ENCODE peak calls at places on chromosomes 13 and 19, in four cellular contexts. G is PC-9; I is stomach; H is CD4-positive, alpha-beta memory T cell. K is an unnamed sample.

GRCh38 chr19:44848805-44849457 is 2.8 kb downstream of the NECTIN2 start:
- DNase-seq in I (no peak), H (no peak), G (no peak), K (no peak)

GRCh38 chr19:7272856-7273578 is 21.2 kb downstream of the INSR start:
- DNase-seq in G (no peak), I (no peak), H (no peak), K (no peak)

GRCh38 chr13:73708393-73708985 is 425.7 kb downstream of the KLF12 start:
- DNase-seq in H (peak), G (peak), I (peak), K (no peak)

GRCh38 chr13:94657167-94657566 is 55.2 kb downstream of the SOX21 start:
- DNase-seq in H (no peak), I (no peak), G (no peak), K (no peak)

GRCh38 chr19:13881231-13881691 is 4.3 kb downstream of the NANOS3 start:
- DNase-seq in H (no peak), I (no peak), G (peak), K (no peak)

GRCh38 chr13:23321534-23322241 is 111.8 kb downstream of the SACS start:
- DNase-seq in I (no peak), H (peak), G (no peak), K (peak)

GRCh38 chr19:18300930-18301717 is 19.7 kb upstream of the JUND start:
- DNase-seq in I (peak), G (peak), H (no peak), K (peak)

GRCh38 chr13:49454388-49455015 is 10.4 kb downstream of the SETDB2 start:
- DNase-seq in G (no peak), I (no peak), H (peak), K (no peak)

GRCh38 chr19:32914879-32915278 is 45.3 kb upstream of the SLC7A9 start:
- DNase-seq in G (no peak), H (no peak), I (no peak), K (no peak)

GRCh38 chr19:42269518-42270345 is 680 bp downstream of the CIC start:
- DNase-seq in G (no peak), H (no peak), I (no peak), K (no peak)

GRCh38 chr13:106570354-106570822 is 2.5 kb upstream of the ARGLU1 start:
- DNase-seq in G (no peak), I (peak), H (peak), K (peak)

GRCh38 chr13:99260216-99260615 is 2.0 kb upstream of the GPR18 start:
- DNase-seq in G (no peak), H (no peak), I (no peak), K (no peak)

GRCh38 chr19:11268783-11269267 is 6.5 kb upstream of the DOCK6 start:
- DNase-seq in H (no peak), G (no peak), I (peak), K (peak)

GRCh38 chr19:3813473-3814392 is 27.6 kb upstream of the MATK start:
- DNase-seq in I (no peak), G (no peak), H (no peak), K (no peak)

GRCh38 chr13:37345869-37346268 is 240.4 kb upstream of the CSNK1A1L start:
- DNase-seq in G (no peak), I (no peak), H (no peak), K (no peak)

GRCh38 chr19:49767967-49768581 is 1.3 kb downstream of the AP2A1 start:
- DNase-seq in G (no peak), I (no peak), H (no peak), K (no peak)
- H3K27ac ChIP-seq in G (no peak), I (peak), H (peak), K (peak)

DNA sequence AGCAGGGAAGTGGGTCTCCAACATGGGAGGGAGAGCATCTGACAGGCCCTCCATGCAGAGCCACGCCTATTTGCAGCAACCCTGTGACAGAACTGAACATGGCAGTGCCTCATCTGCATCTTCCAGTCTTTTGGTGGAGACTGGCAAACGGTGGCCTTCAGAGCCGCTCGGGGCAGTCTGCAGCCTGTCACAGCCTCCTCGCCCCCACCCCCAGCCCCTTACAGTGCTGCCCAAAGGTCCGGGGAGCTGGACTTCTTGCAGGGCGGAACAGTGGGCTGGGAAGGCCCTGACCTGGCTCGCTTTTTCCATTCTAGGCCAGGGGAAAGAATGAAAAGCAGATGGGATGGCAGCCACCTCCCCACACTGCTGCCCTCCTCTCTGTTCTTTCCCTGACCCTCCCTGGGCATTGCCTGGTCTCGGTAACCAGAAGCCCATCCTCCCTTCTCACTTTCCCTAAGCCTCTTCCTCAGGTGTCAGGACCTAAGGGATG is 2.7 kb downstream of the CALM3 start:
- DNase-seq in H (no peak), G (no peak), I (no peak), K (no peak)
- H3K27ac ChIP-seq in H (peak), G (no peak), I (peak), K (peak)

GRCh38 chr13:80871481-80871880 is 530.6 kb upstream of the SPRY2 start:
- DNase-seq in H (no peak), G (no peak), I (no peak), K (no peak)
- H3K27ac ChIP-seq in H (no peak), G (no peak), I (no peak), K (no peak)

GRCh38 chr19:19434483-19435045 is 29.1 kb downstream of the GATAD2A start:
- DNase-seq in H (no peak), G (no peak), I (no peak), K (peak)

GRCh38 chr19:19433666-19434213 is 28.3 kb downstream of the GATAD2A start:
- DNase-seq in H (no peak), G (no peak), I (no peak), K (no peak)

GRCh38 chr19:19429361-19429760 is 23.9 kb downstream of the GATAD2A start:
- DNase-seq in G (no peak), I (no peak), H (no peak), K (no peak)

GRCh38 chr19:19436137-19436691 is 30.7 kb downstream of the GATAD2A start:
- DNase-seq in I (no peak), G (no peak), H (no peak), K (no peak)

DNA sequence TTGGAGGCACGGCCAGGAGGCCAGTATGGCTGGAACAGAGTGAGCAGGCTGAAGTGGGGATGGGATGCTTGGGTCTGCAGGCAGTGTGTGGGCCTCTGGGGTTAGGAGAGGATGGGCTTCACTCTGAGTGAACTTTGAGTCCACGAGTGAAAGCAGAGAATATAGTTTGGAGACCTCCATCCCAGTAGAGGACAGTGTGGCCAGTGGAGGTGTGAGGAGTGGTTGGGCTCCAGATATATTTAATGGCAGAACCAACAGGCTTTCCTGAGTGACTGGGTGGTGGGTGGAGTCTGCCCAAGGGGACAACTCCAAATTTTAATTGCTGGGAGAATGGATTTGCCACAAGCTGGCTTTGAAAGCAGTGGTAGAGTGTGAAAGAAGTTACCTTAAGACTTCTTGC is 27.3 kb downstream of the GATAD2A start:
- DNase-seq in G (no peak), I (no peak), H (no peak), K (no peak)
- H3K27ac ChIP-seq in G (no peak), I (no peak), H (no peak), K (no peak)

GRCh38 chr13:26476744-26477129 is 80.7 kb upstream of the WASF3 start:
- DNase-seq in H (no peak), I (no peak), G (no peak), K (no peak)

GRCh38 chr13:26475176-26476110 is 82.0 kb upstream of the WASF3 start:
- DNase-seq in G (no peak), I (no peak), H (no peak), K (no peak)

GRCh38 chr13:26477681-26478080 is 79.8 kb upstream of the WASF3 start:
- DNase-seq in H (no peak), I (no peak), G (no peak), K (no peak)

GRCh38 chr13:26474286-26474685 is 83.2 kb upstream of the WASF3 start:
- DNase-seq in H (no peak), I (no peak), G (no peak), K (no peak)

DNA sequence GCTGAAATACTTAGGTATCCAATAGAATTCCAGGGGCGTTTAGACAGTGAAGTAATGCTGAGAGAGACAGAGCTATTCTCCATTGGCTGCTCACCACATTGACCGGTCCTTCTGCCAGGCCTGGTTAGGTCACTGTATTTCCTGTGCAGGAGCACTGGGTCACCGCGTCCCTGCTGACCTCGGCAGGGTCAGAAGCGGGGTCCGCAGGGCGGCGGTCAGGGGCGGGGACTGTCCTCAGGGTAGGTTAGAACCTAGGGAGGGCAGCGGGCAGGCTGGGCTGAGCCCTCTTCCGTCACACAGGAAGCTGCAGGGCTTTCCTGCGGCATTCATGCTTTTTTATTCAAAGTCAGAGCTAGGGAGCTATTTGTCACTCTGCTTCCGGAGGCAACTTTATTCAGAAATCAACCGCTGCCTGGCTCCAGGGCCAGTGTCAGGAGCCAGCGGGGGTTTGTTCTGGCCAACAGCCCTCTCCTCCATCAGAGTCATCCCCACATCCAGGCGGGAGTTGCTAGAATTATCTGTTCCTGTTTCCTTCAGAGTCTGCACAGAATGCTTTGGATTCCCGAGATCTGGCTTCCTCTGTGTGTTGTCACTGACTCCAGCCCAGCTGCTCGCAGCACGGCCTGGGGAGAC is 81.3 kb upstream of the WASF3 start:
- DNase-seq in I (no peak), G (no peak), H (no peak), K (peak)
- H3K27ac ChIP-seq in I (peak), G (no peak), H (no peak), K (peak)

DNA sequence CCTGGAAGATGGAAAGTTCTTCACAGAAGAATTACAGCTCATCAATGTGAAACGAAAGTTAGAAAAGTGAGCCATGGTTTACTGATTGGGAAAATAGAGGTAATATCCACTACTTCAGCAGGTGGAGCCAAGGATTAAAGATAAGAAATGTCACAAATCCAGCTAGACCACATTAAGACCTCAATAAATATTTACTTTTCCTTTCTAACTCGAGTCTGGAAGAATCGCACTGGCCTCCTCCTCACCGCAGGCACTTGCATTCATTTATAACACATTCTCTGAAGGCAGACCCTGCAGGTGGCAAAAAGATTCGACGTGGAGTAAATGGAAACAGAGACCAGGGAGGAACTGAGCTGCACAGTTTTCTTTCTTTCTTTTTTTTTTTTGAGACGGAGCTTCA is 7.4 kb downstream of the SLC35E1 start:
- DNase-seq in H (no peak), I (peak), G (peak), K (no peak)
- H3K27ac ChIP-seq in H (peak), I (peak), G (peak), K (no peak)

DNA sequence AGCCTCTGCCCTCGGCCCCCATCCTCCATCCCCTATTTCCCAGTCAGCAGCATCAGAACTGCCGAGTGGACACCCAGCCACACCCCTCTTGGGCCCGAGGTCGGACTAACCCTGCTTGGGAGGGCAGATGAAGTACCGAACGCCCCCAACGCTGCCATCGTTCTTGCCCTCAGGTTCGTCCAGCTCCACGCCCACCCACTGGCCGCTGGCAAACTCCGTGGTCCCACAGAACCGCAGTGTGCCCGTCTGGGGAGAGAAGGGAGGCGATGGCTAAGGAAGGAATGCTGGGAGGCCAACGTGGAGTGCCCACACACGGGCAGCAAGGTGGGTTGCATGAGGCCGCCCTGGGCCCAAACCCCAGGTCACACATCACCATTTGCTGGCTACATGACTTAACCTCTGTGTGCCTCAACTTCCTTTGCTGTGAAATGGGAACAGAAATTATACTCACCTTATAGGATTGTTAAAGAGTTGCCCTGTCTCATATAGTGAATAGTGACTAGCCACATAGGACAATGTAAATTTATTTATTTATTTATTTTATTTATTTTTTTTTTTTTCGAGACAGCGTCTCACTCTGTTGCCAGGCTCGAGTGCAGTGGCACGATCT is 5.2 kb upstream of the ALKBH6 start:
- DNase-seq in I (no peak), H (no peak), G (no peak), K (no peak)
- H3K27ac ChIP-seq in I (no peak), H (no peak), G (no peak), K (no peak)

GRCh38 chr13:30151398-30151797 is 156.0 kb downstream of the KATNAL1 start:
- DNase-seq in I (no peak), G (no peak), H (peak), K (no peak)
- H3K27ac ChIP-seq in I (no peak), G (no peak), H (peak), K (no peak)

DNA sequence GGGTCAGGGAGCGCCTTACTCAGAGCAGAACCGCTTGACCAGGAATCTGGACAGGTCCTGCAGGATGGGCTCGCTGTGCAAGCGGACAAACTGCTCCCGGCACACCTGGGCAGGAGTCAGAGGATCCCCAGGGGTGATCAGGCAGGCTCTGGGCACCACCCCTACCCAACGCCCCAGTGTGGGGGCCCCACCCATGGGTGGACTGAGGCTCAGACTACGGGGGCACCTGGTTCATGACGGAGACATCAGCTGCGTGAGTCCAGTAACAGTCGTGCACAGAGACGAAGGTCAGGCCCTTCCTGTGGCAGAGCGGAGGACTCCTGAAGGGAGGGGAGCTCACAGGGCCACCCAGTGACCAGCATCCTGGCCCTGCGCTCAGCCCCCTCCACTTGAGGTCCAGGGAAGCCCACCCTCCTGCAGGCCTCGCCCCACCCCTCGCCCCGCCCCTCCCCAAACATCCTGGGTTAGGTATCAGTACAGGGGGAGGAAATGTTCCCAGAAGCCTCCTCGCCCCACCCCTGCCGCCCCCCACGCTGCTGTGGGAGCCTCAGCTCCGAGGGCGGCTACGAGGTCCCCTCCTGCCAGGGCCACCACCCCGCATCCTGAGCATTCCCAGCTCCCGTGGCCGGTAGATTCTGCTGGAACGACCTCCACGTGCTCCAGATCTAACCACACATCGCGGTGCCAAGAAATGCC is 15.6 kb downstream of the POLRMT start:
- DNase-seq in I (no peak), G (no peak), H (no peak), K (no peak)
- H3K27ac ChIP-seq in I (no peak), G (no peak), H (no peak), K (no peak)